ENCODE peak calls at places on chromosomes 2 and 18, in seven cellular contexts. One of them, this sample, is unnamed.

GRCh38 chr2:48954935-48955334 is 199.4 kb downstream of the FSHR start:
- DNase-seq in neural progenitor cell: no peak
- DNase-seq in ACHN: no peak
- DNase-seq in ELF-1: no peak
- DNase-seq in H4: peak; percentile 84
- DNase-seq in GM12865: no peak
- DNase-seq in NCI-H1105 treated with DMSO at 0.1 percent for 48 hours: no peak
- DNase-seq in this sample: no peak

GRCh38 chr2:112705576-112705975 is 15.2 kb upstream of the NT5DC4 start:
- DNase-seq in ELF-1: no peak
- DNase-seq in NCI-H1105 treated with DMSO at 0.1 percent for 48 hours: no peak
- DNase-seq in neural progenitor cell: no peak
- DNase-seq in ACHN: no peak
- DNase-seq in GM12865: no peak
- DNase-seq in H4: no peak
- DNase-seq in this sample: no peak

GRCh38 chr2:26182441-26182840 is 9.6 kb downstream of the GAREM2 start:
- DNase-seq in ELF-1: no peak
- DNase-seq in NCI-H1105 treated with DMSO at 0.1 percent for 48 hours: no peak
- DNase-seq in H4: no peak
- DNase-seq in GM12865: no peak
- DNase-seq in ACHN: no peak
- DNase-seq in neural progenitor cell: no peak
- DNase-seq in this sample: no peak

GRCh38 chr2:149984311-149984710 is 396.7 kb upstream of the MMADHC start:
- DNase-seq in neural progenitor cell: no peak
- DNase-seq in NCI-H1105 treated with DMSO at 0.1 percent for 48 hours: no peak
- DNase-seq in ACHN: no peak
- DNase-seq in H4: no peak
- DNase-seq in ELF-1: no peak
- DNase-seq in GM12865: no peak
- DNase-seq in this sample: no peak

GRCh38 chr2:60317831-60318230 is 235.6 kb downstream of the BCL11A start:
- DNase-seq in H4: no peak
- DNase-seq in ACHN: no peak
- DNase-seq in neural progenitor cell: no peak
- DNase-seq in NCI-H1105 treated with DMSO at 0.1 percent for 48 hours: no peak
- DNase-seq in GM12865: peak; percentile 76
- DNase-seq in ELF-1: no peak
- DNase-seq in this sample: no peak

GRCh38 chr18:69664399-69664798 is 263.7 kb downstream of the DOK6 start:
- DNase-seq in ACHN: no peak
- DNase-seq in H4: no peak
- DNase-seq in ELF-1: no peak
- DNase-seq in GM12865: no peak
- DNase-seq in NCI-H1105 treated with DMSO at 0.1 percent for 48 hours: no peak
- DNase-seq in neural progenitor cell: no peak
- DNase-seq in this sample: no peak

GRCh38 chr2:71592181-71592711 is 138.9 kb downstream of the DYSF start:
- DNase-seq in neural progenitor cell: no peak
- DNase-seq in ELF-1: peak; percentile 17
- DNase-seq in GM12865: no peak
- DNase-seq in H4: peak; percentile 72
- DNase-seq in ACHN: no peak
- DNase-seq in NCI-H1105 treated with DMSO at 0.1 percent for 48 hours: no peak
- DNase-seq in this sample: no peak

GRCh38 chr2:157874997-157875719 is 972 bp downstream of the ACVR1 start:
- DNase-seq in H4: peak; percentile 82
- DNase-seq in ELF-1: peak; percentile 62
- DNase-seq in neural progenitor cell: peak; percentile 72
- DNase-seq in ACHN: peak; percentile 64
- DNase-seq in NCI-H1105 treated with DMSO at 0.1 percent for 48 hours: peak; percentile 22
- DNase-seq in GM12865: no peak
- DNase-seq in this sample: peak; percentile 64

GRCh38 chr2:100285691-100286090 is 36.6 kb downstream of the LONRF2 start:
- DNase-seq in ELF-1: no peak
- DNase-seq in ACHN: peak; percentile 80
- DNase-seq in neural progenitor cell: no peak
- DNase-seq in H4: peak; percentile 65
- DNase-seq in NCI-H1105 treated with DMSO at 0.1 percent for 48 hours: no peak
- DNase-seq in GM12865: no peak
- DNase-seq in this sample: peak; percentile 42

GRCh38 chr2:217523246-217523645 is 479.5 kb downstream of the TNS1 start:
- DNase-seq in NCI-H1105 treated with DMSO at 0.1 percent for 48 hours: no peak
- DNase-seq in GM12865: no peak
- DNase-seq in ACHN: no peak
- DNase-seq in neural progenitor cell: no peak
- DNase-seq in H4: no peak
- DNase-seq in ELF-1: no peak
- DNase-seq in this sample: no peak

GRCh38 chr18:57589162-57589561 is 2.7 kb upstream of the FECH start:
- DNase-seq in ELF-1: no peak
- DNase-seq in NCI-H1105 treated with DMSO at 0.1 percent for 48 hours: no peak
- DNase-seq in GM12865: no peak
- DNase-seq in ACHN: no peak
- DNase-seq in neural progenitor cell: no peak
- DNase-seq in H4: no peak
- DNase-seq in this sample: no peak

GRCh38 chr2:227115761-227116160 is 48.2 kb downstream of the COL4A4 start:
- DNase-seq in NCI-H1105 treated with DMSO at 0.1 percent for 48 hours: no peak
- DNase-seq in H4: no peak
- DNase-seq in ELF-1: no peak
- DNase-seq in ACHN: no peak
- DNase-seq in GM12865: no peak
- DNase-seq in neural progenitor cell: no peak
- DNase-seq in this sample: no peak

GRCh38 chr2:102005989-102006885 is 14.5 kb downstream of the IL1R2 start:
- DNase-seq in ELF-1: peak; percentile 47
- DNase-seq in NCI-H1105 treated with DMSO at 0.1 percent for 48 hours: no peak
- DNase-seq in ACHN: peak; percentile 59
- DNase-seq in GM12865: peak; percentile 60
- DNase-seq in H4: peak; percentile 50
- DNase-seq in neural progenitor cell: peak; percentile 76
- DNase-seq in this sample: peak; percentile 70

GRCh38 chr18:12944724-12945123 is 3.1 kb upstream of the SEH1L start:
- DNase-seq in ELF-1: no peak
- DNase-seq in neural progenitor cell: no peak
- DNase-seq in ACHN: no peak
- DNase-seq in H4: peak; percentile 26
- DNase-seq in NCI-H1105 treated with DMSO at 0.1 percent for 48 hours: no peak
- DNase-seq in GM12865: no peak
- DNase-seq in this sample: no peak

GRCh38 chr2:18378020-18378653 is 182.3 kb downstream of the RDH14 start:
- DNase-seq in H4: peak; percentile 27
- DNase-seq in ELF-1: peak; percentile 37
- DNase-seq in NCI-H1105 treated with DMSO at 0.1 percent for 48 hours: peak; percentile 44
- DNase-seq in neural progenitor cell: peak; percentile 78
- DNase-seq in GM12865: peak; percentile 37
- DNase-seq in ACHN: peak; percentile 57
- DNase-seq in this sample: peak; percentile 67